ENCODE peak calls at places on chromosome 21, in eight cellular contexts. One of them, this sample, is unnamed.

GRCh38 chr21:43956667-43957030 is 55.5 kb upstream of the TRAPPC10 start:
- DNase-seq in choroid plexus epithelial cell: peak
- DNase-seq in lower lobe of right lung: no peak
- DNase-seq in fibroblast of mammary gland: peak
- DNase-seq in GM12865: no peak
- DNase-seq in HCT116: no peak
- DNase-seq in ovary: no peak
- DNase-seq in IMR-90: peak
- DNase-seq in this sample: peak

GRCh38 chr21:43793243-43793642 is 3.9 kb downstream of the RRP1 start:
- DNase-seq in choroid plexus epithelial cell: no peak
- DNase-seq in lower lobe of right lung: no peak
- DNase-seq in fibroblast of mammary gland: no peak
- DNase-seq in GM12865: no peak
- DNase-seq in HCT116: no peak
- DNase-seq in ovary: no peak
- DNase-seq in IMR-90: no peak
- DNase-seq in this sample: no peak

GRCh38 chr21:44800103-44800502 is 1.5 kb downstream of the UBE2G2 start:
- DNase-seq in choroid plexus epithelial cell: peak
- DNase-seq in lower lobe of right lung: no peak
- DNase-seq in fibroblast of mammary gland: peak
- DNase-seq in GM12865: peak
- DNase-seq in HCT116: no peak
- DNase-seq in ovary: no peak
- DNase-seq in IMR-90: peak
- DNase-seq in this sample: peak

GRCh38 chr21:42265229-42265812 is 46.4 kb downstream of the ABCG1 start:
- DNase-seq in choroid plexus epithelial cell: no peak
- DNase-seq in lower lobe of right lung: no peak
- DNase-seq in fibroblast of mammary gland: no peak
- DNase-seq in GM12865: no peak
- DNase-seq in HCT116: no peak
- DNase-seq in ovary: no peak
- DNase-seq in IMR-90: no peak
- DNase-seq in this sample: no peak

GRCh38 chr21:43597052-43597451 is 62.2 kb downstream of the HSF2BP start:
- DNase-seq in choroid plexus epithelial cell: peak
- DNase-seq in lower lobe of right lung: no peak
- DNase-seq in fibroblast of mammary gland: peak
- DNase-seq in GM12865: no peak
- DNase-seq in HCT116: no peak
- DNase-seq in ovary: no peak
- DNase-seq in IMR-90: peak
- DNase-seq in this sample: peak

GRCh38 chr21:43206231-43207042 is 37.6 kb downstream of the CRYAA start:
- DNase-seq in choroid plexus epithelial cell: no peak
- DNase-seq in lower lobe of right lung: no peak
- DNase-seq in fibroblast of mammary gland: no peak
- DNase-seq in GM12865: no peak
- DNase-seq in HCT116: no peak
- DNase-seq in ovary: peak
- DNase-seq in IMR-90: no peak
- DNase-seq in this sample: no peak

GRCh38 chr21:42922918-42923317 is 2.5 kb downstream of the ERVH48-1 start:
- DNase-seq in choroid plexus epithelial cell: no peak
- DNase-seq in lower lobe of right lung: no peak
- DNase-seq in fibroblast of mammary gland: no peak
- DNase-seq in GM12865: no peak
- DNase-seq in HCT116: no peak
- DNase-seq in ovary: no peak
- DNase-seq in IMR-90: no peak
- DNase-seq in this sample: no peak

GRCh38 chr21:40587786-40588353 is 259.1 kb downstream of the DSCAM start:
- DNase-seq in choroid plexus epithelial cell: no peak
- DNase-seq in lower lobe of right lung: no peak
- DNase-seq in fibroblast of mammary gland: no peak
- DNase-seq in GM12865: no peak
- DNase-seq in HCT116: no peak
- DNase-seq in ovary: no peak
- DNase-seq in IMR-90: no peak
- DNase-seq in this sample: no peak

GRCh38 chr21:45080232-45080631 is 5.9 kb downstream of the ADARB1 start:
- DNase-seq in choroid plexus epithelial cell: no peak
- DNase-seq in lower lobe of right lung: no peak
- DNase-seq in fibroblast of mammary gland: no peak
- DNase-seq in GM12865: no peak
- DNase-seq in HCT116: no peak
- DNase-seq in ovary: no peak
- DNase-seq in IMR-90: no peak
- DNase-seq in this sample: no peak

GRCh38 chr21:45140346-45140940 is 66.1 kb downstream of the ADARB1 start:
- DNase-seq in choroid plexus epithelial cell: peak
- DNase-seq in lower lobe of right lung: peak
- DNase-seq in fibroblast of mammary gland: peak
- DNase-seq in GM12865: peak
- DNase-seq in HCT116: peak
- DNase-seq in ovary: peak
- DNase-seq in IMR-90: peak
- DNase-seq in this sample: peak

GRCh38 chr21:36297555-36297937 is 22.5 kb upstream of the MORC3 start:
- DNase-seq in choroid plexus epithelial cell: no peak
- DNase-seq in lower lobe of right lung: no peak
- DNase-seq in fibroblast of mammary gland: no peak
- DNase-seq in GM12865: peak
- DNase-seq in HCT116: no peak
- DNase-seq in ovary: no peak
- DNase-seq in IMR-90: no peak
- DNase-seq in this sample: no peak

GRCh38 chr21:44482581-44483287 is 27.4 kb downstream of the LRRC3 start:
- DNase-seq in choroid plexus epithelial cell: no peak
- DNase-seq in lower lobe of right lung: no peak
- DNase-seq in fibroblast of mammary gland: no peak
- DNase-seq in GM12865: no peak
- DNase-seq in HCT116: no peak
- DNase-seq in ovary: no peak
- DNase-seq in IMR-90: no peak
- DNase-seq in this sample: no peak

GRCh38 chr21:37198989-37199924 is 67.9 kb downstream of the VPS26C start:
- DNase-seq in choroid plexus epithelial cell: peak
- DNase-seq in lower lobe of right lung: no peak
- DNase-seq in fibroblast of mammary gland: no peak
- DNase-seq in GM12865: no peak
- DNase-seq in HCT116: peak
- DNase-seq in ovary: no peak
- DNase-seq in IMR-90: peak
- DNase-seq in this sample: peak

GRCh38 chr21:25934771-25935224 is 200.0 kb downstream of the GABPA start:
- DNase-seq in choroid plexus epithelial cell: peak
- DNase-seq in lower lobe of right lung: peak
- DNase-seq in fibroblast of mammary gland: peak
- DNase-seq in GM12865: peak
- DNase-seq in HCT116: no peak
- DNase-seq in ovary: no peak
- DNase-seq in IMR-90: peak
- DNase-seq in this sample: peak

GRCh38 chr21:27674037-27674436 is 707.1 kb upstream of the ADAMTS5 start:
- DNase-seq in choroid plexus epithelial cell: peak
- DNase-seq in lower lobe of right lung: no peak
- DNase-seq in fibroblast of mammary gland: peak
- DNase-seq in GM12865: no peak
- DNase-seq in HCT116: no peak
- DNase-seq in ovary: no peak
- DNase-seq in IMR-90: peak
- DNase-seq in this sample: peak

GRCh38 chr21:44794031-44794374 is 7.6 kb downstream of the UBE2G2 start:
- DNase-seq in choroid plexus epithelial cell: no peak
- DNase-seq in lower lobe of right lung: no peak
- DNase-seq in fibroblast of mammary gland: no peak
- DNase-seq in GM12865: no peak
- DNase-seq in HCT116: no peak
- DNase-seq in ovary: no peak
- DNase-seq in IMR-90: no peak
- DNase-seq in this sample: no peak

GRCh38 chr21:26686278-26686677 is 113.2 kb upstream of the CYYR1 start:
- DNase-seq in choroid plexus epithelial cell: peak
- DNase-seq in lower lobe of right lung: no peak
- DNase-seq in fibroblast of mammary gland: peak
- DNase-seq in GM12865: peak
- DNase-seq in HCT116: no peak
- DNase-seq in ovary: no peak
- DNase-seq in IMR-90: peak
- DNase-seq in this sample: peak

GRCh38 chr21:46323227-46323709 is 402 bp downstream of the C21orf58 start:
- DNase-seq in choroid plexus epithelial cell: peak
- DNase-seq in lower lobe of right lung: no peak
- DNase-seq in fibroblast of mammary gland: no peak
- DNase-seq in GM12865: peak
- DNase-seq in HCT116: no peak
- DNase-seq in ovary: no peak
- DNase-seq in IMR-90: no peak
- DNase-seq in this sample: no peak

DNA sequence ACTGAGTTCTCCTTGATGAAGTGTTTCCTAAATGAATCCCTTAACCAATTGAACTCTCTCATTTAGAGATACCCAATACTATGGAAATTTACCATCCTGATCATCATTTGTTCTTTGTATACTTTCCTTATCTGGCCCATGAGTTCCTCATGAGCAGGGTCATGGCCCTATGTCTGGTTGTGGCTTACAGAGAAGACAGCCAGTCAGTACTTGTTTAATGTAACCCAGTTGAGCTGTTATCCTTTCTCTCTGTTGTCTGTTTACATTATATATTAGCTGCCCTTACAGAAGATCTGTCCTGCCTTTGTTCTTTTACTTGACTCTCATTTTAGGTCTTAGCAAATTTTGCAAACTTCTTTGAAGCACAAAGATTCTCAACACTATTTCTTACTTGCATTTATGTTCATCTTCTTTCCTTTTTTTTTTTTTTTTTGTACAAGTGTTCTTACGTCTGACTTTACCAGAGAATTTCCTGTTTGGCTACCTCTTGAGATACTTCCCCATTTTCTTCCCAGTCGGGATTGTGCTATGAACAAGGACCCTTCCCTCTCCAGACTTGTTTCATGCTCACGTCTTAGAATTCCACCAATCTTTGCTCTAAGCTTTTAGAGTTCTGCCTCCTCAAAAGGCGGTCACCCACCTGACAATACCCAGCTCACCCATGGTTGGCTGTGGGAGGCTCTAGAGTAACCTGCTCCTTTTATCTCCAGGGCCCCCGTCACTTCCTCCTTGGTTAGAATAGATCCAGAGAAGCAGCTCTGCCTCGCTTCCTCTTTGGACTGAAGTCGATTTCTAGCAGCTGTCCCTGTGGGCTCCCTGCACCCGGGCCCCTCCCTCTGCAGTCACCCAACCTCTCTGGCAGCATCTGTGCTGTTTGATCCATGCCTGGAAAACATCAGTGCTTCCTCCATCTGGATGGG is 53.6 kb upstream of the RUNX1 start:
- DNase-seq in choroid plexus epithelial cell: peak
- DNase-seq in lower lobe of right lung: peak
- DNase-seq in fibroblast of mammary gland: no peak
- DNase-seq in GM12865: peak
- DNase-seq in HCT116: no peak
- DNase-seq in ovary: no peak
- DNase-seq in IMR-90: peak
- DNase-seq in this sample: peak
- H3K4me3 ChIP-seq in choroid plexus epithelial cell: no peak
- H3K4me3 ChIP-seq in lower lobe of right lung: no peak
- H3K4me3 ChIP-seq in fibroblast of mammary gland: no peak
- H3K4me3 ChIP-seq in GM12865: no peak
- H3K4me3 ChIP-seq in HCT116: no peak
- H3K4me3 ChIP-seq in ovary: no peak
- H3K4me3 ChIP-seq in IMR-90: no peak
- H3K4me3 ChIP-seq in this sample: no peak

DNA sequence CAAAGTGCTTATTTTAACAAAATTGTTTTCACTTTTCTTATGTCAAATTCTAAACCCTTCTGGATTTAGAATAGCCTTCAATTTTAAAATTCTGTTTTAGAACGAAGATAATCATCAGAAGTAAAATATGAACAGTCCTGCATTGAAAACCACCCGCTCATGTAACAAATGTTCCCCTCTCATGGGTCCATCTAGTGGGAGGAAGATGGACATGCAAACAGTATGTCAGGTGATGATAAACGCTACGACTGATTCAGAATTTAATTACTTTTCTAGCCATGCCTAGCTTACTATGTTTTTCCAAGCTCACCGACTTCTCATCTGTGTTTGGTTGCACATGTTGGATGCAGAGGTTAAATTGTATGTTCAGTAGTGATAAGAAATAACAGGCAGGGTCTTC is 23.5 kb downstream of the SOD1 start:
- DNase-seq in choroid plexus epithelial cell: peak
- DNase-seq in lower lobe of right lung: no peak
- DNase-seq in fibroblast of mammary gland: no peak
- DNase-seq in GM12865: no peak
- DNase-seq in HCT116: no peak
- DNase-seq in ovary: no peak
- DNase-seq in IMR-90: no peak
- DNase-seq in this sample: no peak
- TF ChIP-seq CTCF in choroid plexus epithelial cell: peak
- TF ChIP-seq CTCF in lower lobe of right lung: no peak
- TF ChIP-seq CTCF in fibroblast of mammary gland: no peak
- TF ChIP-seq CTCF in GM12865: no peak
- TF ChIP-seq CTCF in HCT116: peak
- TF ChIP-seq CTCF in ovary: no peak
- TF ChIP-seq CTCF in IMR-90: no peak
- TF ChIP-seq CTCF in this sample: no peak

GRCh38 chr21:33650929-33651505 is 8.7 kb downstream of the ITSN1 start:
- DNase-seq in choroid plexus epithelial cell: peak
- DNase-seq in lower lobe of right lung: no peak
- DNase-seq in fibroblast of mammary gland: no peak
- DNase-seq in GM12865: no peak
- DNase-seq in HCT116: no peak
- DNase-seq in ovary: no peak
- DNase-seq in IMR-90: peak
- DNase-seq in this sample: no peak
- H3K4me3 ChIP-seq in choroid plexus epithelial cell: no peak
- H3K4me3 ChIP-seq in lower lobe of right lung: no peak
- H3K4me3 ChIP-seq in fibroblast of mammary gland: no peak
- H3K4me3 ChIP-seq in GM12865: no peak
- H3K4me3 ChIP-seq in HCT116: no peak
- H3K4me3 ChIP-seq in ovary: no peak
- H3K4me3 ChIP-seq in IMR-90: no peak
- H3K4me3 ChIP-seq in this sample: no peak

GRCh38 chr21:16324630-16325029 is 594.8 kb downstream of the USP25 start:
- DNase-seq in choroid plexus epithelial cell: peak
- DNase-seq in lower lobe of right lung: no peak
- DNase-seq in fibroblast of mammary gland: peak
- DNase-seq in GM12865: no peak
- DNase-seq in HCT116: no peak
- DNase-seq in ovary: no peak
- DNase-seq in IMR-90: no peak
- DNase-seq in this sample: no peak

GRCh38 chr21:16330340-16331319 is 600.8 kb downstream of the USP25 start:
- DNase-seq in choroid plexus epithelial cell: peak
- DNase-seq in lower lobe of right lung: no peak
- DNase-seq in fibroblast of mammary gland: peak
- DNase-seq in GM12865: peak
- DNase-seq in HCT116: peak
- DNase-seq in ovary: no peak
- DNase-seq in IMR-90: peak
- DNase-seq in this sample: peak
- TF ChIP-seq CTCF in choroid plexus epithelial cell: peak
- TF ChIP-seq CTCF in lower lobe of right lung: peak
- TF ChIP-seq CTCF in fibroblast of mammary gland: peak
- TF ChIP-seq CTCF in GM12865: peak
- TF ChIP-seq CTCF in HCT116: peak
- TF ChIP-seq CTCF in ovary: peak
- TF ChIP-seq CTCF in IMR-90: peak
- TF ChIP-seq CTCF in this sample: peak

GRCh38 chr21:34553199-34553952 is 41.4 kb upstream of the KCNE1 start:
- DNase-seq in choroid plexus epithelial cell: peak
- DNase-seq in lower lobe of right lung: no peak
- DNase-seq in fibroblast of mammary gland: peak
- DNase-seq in GM12865: no peak
- DNase-seq in HCT116: peak
- DNase-seq in ovary: no peak
- DNase-seq in IMR-90: peak
- DNase-seq in this sample: peak
- H3K4me3 ChIP-seq in choroid plexus epithelial cell: peak
- H3K4me3 ChIP-seq in lower lobe of right lung: no peak
- H3K4me3 ChIP-seq in fibroblast of mammary gland: peak
- H3K4me3 ChIP-seq in GM12865: no peak
- H3K4me3 ChIP-seq in HCT116: no peak
- H3K4me3 ChIP-seq in ovary: no peak
- H3K4me3 ChIP-seq in IMR-90: peak
- H3K4me3 ChIP-seq in this sample: peak